ENCODE peak calls at places on chromosome 21, in seven cellular contexts. One of them, this sample, is unnamed. For H3K4me1, the result is how much of the 10 kb centered on the place peaks cover.

GRCh38 chr21:16535100-16535418 is 805.3 kb downstream of the USP25 start:
- DNase-seq in sigmoid colon: peak
- DNase-seq in PC-9: no peak
- DNase-seq in keratinocyte: peak
- DNase-seq in CD8-positive, alpha-beta T cell: no peak
- DNase-seq in HCT116: no peak
- DNase-seq in CD4-positive, alpha-beta memory T cell: no peak
- DNase-seq in this sample: no peak

GRCh38 chr21:30372139-30372770 is at the start of gene KRTAP13-2:
- DNase-seq in sigmoid colon: no peak
- DNase-seq in PC-9: no peak
- DNase-seq in keratinocyte: no peak
- DNase-seq in CD8-positive, alpha-beta T cell: no peak
- DNase-seq in HCT116: no peak
- DNase-seq in CD4-positive, alpha-beta memory T cell: no peak
- DNase-seq in this sample: no peak

GRCh38 chr21:45871616-45872236 is 109.8 kb upstream of the COL6A1 start:
- DNase-seq in sigmoid colon: peak
- DNase-seq in PC-9: no peak
- DNase-seq in keratinocyte: no peak
- DNase-seq in CD8-positive, alpha-beta T cell: no peak
- DNase-seq in HCT116: no peak
- DNase-seq in CD4-positive, alpha-beta memory T cell: no peak
- DNase-seq in this sample: no peak

GRCh38 chr21:46184625-46185555 is 631 bp upstream of the SPATC1L start:
- DNase-seq in sigmoid colon: peak
- DNase-seq in PC-9: peak
- DNase-seq in keratinocyte: no peak
- DNase-seq in CD8-positive, alpha-beta T cell: peak
- DNase-seq in HCT116: peak
- DNase-seq in CD4-positive, alpha-beta memory T cell: peak
- DNase-seq in this sample: peak

GRCh38 chr21:26070822-26071425 is 99.6 kb downstream of the APP start:
- DNase-seq in sigmoid colon: peak
- DNase-seq in PC-9: no peak
- DNase-seq in keratinocyte: no peak
- DNase-seq in CD8-positive, alpha-beta T cell: peak
- DNase-seq in HCT116: no peak
- DNase-seq in CD4-positive, alpha-beta memory T cell: peak
- DNase-seq in this sample: no peak

GRCh38 chr21:25895565-25896205 is 160.9 kb downstream of the GABPA start:
- DNase-seq in sigmoid colon: no peak
- DNase-seq in PC-9: no peak
- DNase-seq in keratinocyte: no peak
- DNase-seq in CD8-positive, alpha-beta T cell: no peak
- DNase-seq in HCT116: no peak
- DNase-seq in CD4-positive, alpha-beta memory T cell: no peak
- DNase-seq in this sample: no peak

GRCh38 chr21:45938811-45939520 is 42.6 kb upstream of the COL6A1 start:
- DNase-seq in sigmoid colon: no peak
- DNase-seq in PC-9: no peak
- DNase-seq in keratinocyte: no peak
- DNase-seq in CD8-positive, alpha-beta T cell: no peak
- DNase-seq in HCT116: no peak
- DNase-seq in CD4-positive, alpha-beta memory T cell: no peak
- DNase-seq in this sample: no peak

GRCh38 chr21:30463713-30464112 is 16.5 kb downstream of the KRTAP19-1 start:
- DNase-seq in sigmoid colon: no peak
- DNase-seq in PC-9: no peak
- DNase-seq in keratinocyte: no peak
- DNase-seq in CD8-positive, alpha-beta T cell: no peak
- DNase-seq in HCT116: no peak
- DNase-seq in CD4-positive, alpha-beta memory T cell: no peak
- DNase-seq in this sample: peak

GRCh38 chr21:33301632-33302002 is 23.2 kb upstream of the IFNAR1 start:
- DNase-seq in sigmoid colon: no peak
- DNase-seq in PC-9: no peak
- DNase-seq in keratinocyte: no peak
- DNase-seq in CD8-positive, alpha-beta T cell: no peak
- DNase-seq in HCT116: no peak
- DNase-seq in CD4-positive, alpha-beta memory T cell: no peak
- DNase-seq in this sample: no peak

GRCh38 chr21:44905016-44905724 is 15.5 kb downstream of the ITGB2 start:
- DNase-seq in sigmoid colon: no peak
- DNase-seq in PC-9: no peak
- DNase-seq in keratinocyte: no peak
- DNase-seq in CD8-positive, alpha-beta T cell: no peak
- DNase-seq in HCT116: no peak
- DNase-seq in CD4-positive, alpha-beta memory T cell: no peak
- DNase-seq in this sample: no peak

GRCh38 chr21:41370840-41371697 is 9.2 kb downstream of the MX2 start:
- DNase-seq in sigmoid colon: peak
- DNase-seq in PC-9: no peak
- DNase-seq in keratinocyte: no peak
- DNase-seq in CD8-positive, alpha-beta T cell: no peak
- DNase-seq in HCT116: no peak
- DNase-seq in CD4-positive, alpha-beta memory T cell: no peak
- DNase-seq in this sample: no peak

GRCh38 chr21:45592208-45592619 is 50.0 kb upstream of the SLC19A1 start:
- DNase-seq in sigmoid colon: peak
- DNase-seq in PC-9: no peak
- DNase-seq in keratinocyte: no peak
- DNase-seq in CD8-positive, alpha-beta T cell: peak
- DNase-seq in HCT116: no peak
- DNase-seq in CD4-positive, alpha-beta memory T cell: peak
- DNase-seq in this sample: peak

GRCh38 chr21:44932366-44933181 is 7.3 kb upstream of the SLX9 start:
- DNase-seq in sigmoid colon: no peak
- DNase-seq in PC-9: no peak
- DNase-seq in keratinocyte: no peak
- DNase-seq in CD8-positive, alpha-beta T cell: peak
- DNase-seq in HCT116: no peak
- DNase-seq in CD4-positive, alpha-beta memory T cell: peak
- DNase-seq in this sample: peak

GRCh38 chr21:42655797-42656770 is 2.7 kb downstream of the PDE9A start:
- DNase-seq in sigmoid colon: peak
- DNase-seq in PC-9: peak
- DNase-seq in keratinocyte: no peak
- DNase-seq in CD8-positive, alpha-beta T cell: no peak
- DNase-seq in HCT116: no peak
- DNase-seq in CD4-positive, alpha-beta memory T cell: no peak
- DNase-seq in this sample: no peak

GRCh38 chr21:42652527-42653491 is 612 bp upstream of the PDE9A start:
- DNase-seq in sigmoid colon: peak
- DNase-seq in PC-9: peak
- DNase-seq in keratinocyte: no peak
- DNase-seq in CD8-positive, alpha-beta T cell: no peak
- DNase-seq in HCT116: no peak
- DNase-seq in CD4-positive, alpha-beta memory T cell: no peak
- DNase-seq in this sample: no peak

GRCh38 chr21:42654913-42655796 is 1.7 kb downstream of the PDE9A start:
- DNase-seq in sigmoid colon: no peak
- DNase-seq in PC-9: no peak
- DNase-seq in keratinocyte: no peak
- DNase-seq in CD8-positive, alpha-beta T cell: no peak
- DNase-seq in HCT116: no peak
- DNase-seq in CD4-positive, alpha-beta memory T cell: no peak
- DNase-seq in this sample: no peak

GRCh38 chr21:42653492-42654061 is at the start of gene PDE9A:
- DNase-seq in sigmoid colon: no peak
- DNase-seq in PC-9: no peak
- DNase-seq in keratinocyte: no peak
- DNase-seq in CD8-positive, alpha-beta T cell: no peak
- DNase-seq in HCT116: no peak
- DNase-seq in CD4-positive, alpha-beta memory T cell: no peak
- DNase-seq in this sample: no peak

DNA sequence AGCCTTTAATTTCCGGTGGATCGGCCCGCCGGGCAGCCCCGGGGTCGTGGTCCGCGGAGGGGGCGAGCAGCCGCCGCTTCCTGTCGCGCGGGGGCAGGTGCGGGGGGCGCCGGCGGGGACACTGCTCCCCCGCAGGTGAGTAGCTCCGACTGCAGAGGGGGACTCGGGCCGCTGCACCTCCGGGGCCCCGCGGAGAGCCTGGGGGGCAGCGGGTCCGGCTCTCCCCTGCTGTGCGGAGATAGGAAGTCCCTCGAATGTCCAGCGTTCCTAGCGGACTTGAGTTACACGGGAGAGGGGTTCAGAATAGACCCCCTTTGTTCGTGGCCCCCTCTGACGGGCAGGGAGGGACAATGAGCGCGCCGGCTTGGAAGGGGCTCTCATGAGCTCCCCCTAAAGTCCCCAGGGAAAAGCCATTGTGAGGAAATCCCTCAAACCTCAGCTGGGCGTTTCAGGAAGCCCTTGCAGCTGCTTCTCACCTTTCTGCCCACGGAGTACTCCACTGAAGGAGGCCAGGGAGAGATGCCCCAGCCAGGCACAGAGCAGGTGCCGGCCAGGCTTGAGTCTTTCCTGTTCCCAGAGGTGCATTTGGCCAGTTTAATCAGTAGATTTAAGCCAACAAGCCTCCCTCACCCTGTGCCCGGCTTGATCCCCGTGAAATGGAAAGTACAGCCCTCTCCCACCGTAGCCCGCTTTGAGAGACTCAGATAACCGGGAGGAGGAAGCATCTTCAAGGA is 925 bp downstream of the PDE9A start:
- DNase-seq in sigmoid colon: no peak
- DNase-seq in PC-9: no peak
- DNase-seq in keratinocyte: no peak
- DNase-seq in CD8-positive, alpha-beta T cell: peak
- DNase-seq in HCT116: no peak
- DNase-seq in CD4-positive, alpha-beta memory T cell: no peak
- DNase-seq in this sample: peak
- H3K4me3 ChIP-seq in sigmoid colon: peak
- H3K4me3 ChIP-seq in PC-9: peak
- H3K4me3 ChIP-seq in keratinocyte: no peak
- H3K4me3 ChIP-seq in CD8-positive, alpha-beta T cell: peak
- H3K4me3 ChIP-seq in HCT116: peak
- H3K4me3 ChIP-seq in CD4-positive, alpha-beta memory T cell: peak
- H3K4me3 ChIP-seq in this sample: peak

GRCh38 chr21:36710729-36711048 is 11.8 kb downstream of the SIM2 start:
- DNase-seq in sigmoid colon: peak
- DNase-seq in PC-9: no peak
- DNase-seq in keratinocyte: no peak
- DNase-seq in CD8-positive, alpha-beta T cell: no peak
- DNase-seq in HCT116: no peak
- DNase-seq in CD4-positive, alpha-beta memory T cell: no peak
- DNase-seq in this sample: no peak

GRCh38 chr21:36709030-36709867 is 10.3 kb downstream of the SIM2 start:
- DNase-seq in sigmoid colon: peak
- DNase-seq in PC-9: no peak
- DNase-seq in keratinocyte: no peak
- DNase-seq in CD8-positive, alpha-beta T cell: no peak
- DNase-seq in HCT116: no peak
- DNase-seq in CD4-positive, alpha-beta memory T cell: no peak
- DNase-seq in this sample: no peak

GRCh38 chr21:36707763-36708511 is 9.0 kb downstream of the SIM2 start:
- DNase-seq in sigmoid colon: peak
- DNase-seq in PC-9: no peak
- DNase-seq in keratinocyte: no peak
- DNase-seq in CD8-positive, alpha-beta T cell: no peak
- DNase-seq in HCT116: no peak
- DNase-seq in CD4-positive, alpha-beta memory T cell: no peak
- DNase-seq in this sample: no peak

GRCh38 chr21:36708512-36709029 is 9.7 kb downstream of the SIM2 start:
- DNase-seq in sigmoid colon: no peak
- DNase-seq in PC-9: no peak
- DNase-seq in keratinocyte: no peak
- DNase-seq in CD8-positive, alpha-beta T cell: no peak
- DNase-seq in HCT116: no peak
- DNase-seq in CD4-positive, alpha-beta memory T cell: no peak
- DNase-seq in this sample: no peak

GRCh38 chr21:36709868-36710728 is 11.2 kb downstream of the SIM2 start:
- DNase-seq in sigmoid colon: peak
- DNase-seq in PC-9: no peak
- DNase-seq in keratinocyte: no peak
- DNase-seq in CD8-positive, alpha-beta T cell: no peak
- DNase-seq in HCT116: no peak
- DNase-seq in CD4-positive, alpha-beta memory T cell: no peak
- DNase-seq in this sample: no peak
- H3K4me1 ChIP-seq in sigmoid colon: under half
- H3K4me1 ChIP-seq in PC-9: under half
- H3K4me1 ChIP-seq in keratinocyte: under half
- H3K4me1 ChIP-seq in CD8-positive, alpha-beta T cell: under half
- H3K4me1 ChIP-seq in HCT116: under half
- H3K4me1 ChIP-seq in CD4-positive, alpha-beta memory T cell: under half
- H3K4me1 ChIP-seq in this sample: under half

DNA sequence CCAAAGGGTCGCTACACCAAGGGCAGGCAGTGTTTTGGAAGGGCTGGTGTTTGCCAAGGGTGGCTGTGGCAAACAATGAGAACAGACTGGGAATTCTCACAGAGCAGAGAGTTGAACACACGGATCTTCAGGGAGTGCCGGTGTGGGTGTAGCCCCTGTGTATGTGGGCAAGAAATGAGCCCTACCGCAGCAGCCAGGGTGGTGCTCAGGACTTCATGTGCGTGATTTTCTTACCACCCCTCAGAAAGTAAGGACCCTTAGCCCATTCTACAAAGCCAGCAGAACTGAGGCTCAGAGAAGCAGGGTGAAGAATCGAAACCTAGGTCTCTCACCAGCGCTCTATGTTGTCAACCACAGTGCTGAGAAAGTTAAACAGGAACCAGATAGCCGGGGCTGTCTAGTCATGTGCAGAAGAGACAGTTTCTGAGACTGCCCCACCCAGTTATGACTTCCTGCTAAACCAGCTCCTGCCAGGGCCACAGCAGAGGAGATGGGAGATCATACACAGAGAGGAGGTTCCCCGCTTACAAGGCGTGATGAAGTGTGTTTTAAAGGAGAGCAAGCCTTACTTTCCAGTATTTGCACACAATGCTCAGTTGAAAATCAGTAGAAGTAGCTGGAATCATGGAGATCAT is 21.9 kb upstream of the MORC3 start:
- DNase-seq in sigmoid colon: peak
- DNase-seq in PC-9: peak
- DNase-seq in keratinocyte: no peak
- DNase-seq in CD8-positive, alpha-beta T cell: peak
- DNase-seq in HCT116: no peak
- DNase-seq in CD4-positive, alpha-beta memory T cell: peak
- DNase-seq in this sample: peak
- H3K4me3 ChIP-seq in sigmoid colon: peak
- H3K4me3 ChIP-seq in PC-9: no peak
- H3K4me3 ChIP-seq in keratinocyte: peak
- H3K4me3 ChIP-seq in CD8-positive, alpha-beta T cell: peak
- H3K4me3 ChIP-seq in HCT116: no peak
- H3K4me3 ChIP-seq in CD4-positive, alpha-beta memory T cell: peak
- H3K4me3 ChIP-seq in this sample: peak

DNA sequence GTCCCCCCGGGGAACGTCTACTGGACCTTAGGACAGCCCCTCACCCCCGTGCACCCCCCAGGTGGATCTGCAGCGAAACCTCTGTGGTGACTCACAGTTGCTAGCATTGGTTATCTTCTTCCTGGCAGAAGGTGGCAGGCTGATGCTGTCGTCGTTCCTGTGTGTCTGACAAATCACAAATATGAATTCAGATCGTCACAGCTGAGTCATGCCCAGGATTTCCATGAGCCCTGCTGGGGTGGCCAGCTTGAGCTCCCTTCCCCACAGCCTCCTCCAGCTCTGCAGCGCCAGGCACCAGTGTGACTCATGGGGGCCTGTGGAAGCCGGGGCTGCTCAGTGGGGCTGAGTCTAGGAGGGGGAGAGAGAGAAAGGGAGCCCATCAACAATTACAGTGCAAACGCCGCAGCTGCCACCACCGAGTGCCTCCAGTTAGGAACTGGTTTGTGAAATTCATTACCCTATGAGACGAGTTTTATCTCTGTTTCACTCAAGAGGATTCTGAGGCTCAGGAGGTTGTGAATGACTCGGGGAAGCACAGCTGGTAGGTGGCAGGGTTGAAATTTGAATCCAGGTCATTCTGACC is 197.9 kb downstream of the DYRK1A start:
- DNase-seq in sigmoid colon: peak
- DNase-seq in PC-9: peak
- DNase-seq in keratinocyte: peak
- DNase-seq in CD8-positive, alpha-beta T cell: peak
- DNase-seq in HCT116: peak
- DNase-seq in CD4-positive, alpha-beta memory T cell: peak
- DNase-seq in this sample: peak
- H3K4me1 ChIP-seq in sigmoid colon: under half
- H3K4me1 ChIP-seq in PC-9: under half
- H3K4me1 ChIP-seq in keratinocyte: under half
- H3K4me1 ChIP-seq in CD8-positive, alpha-beta T cell: under half
- H3K4me1 ChIP-seq in HCT116: under half
- H3K4me1 ChIP-seq in CD4-positive, alpha-beta memory T cell: under half
- H3K4me1 ChIP-seq in this sample: under half